ENCODE peak calls at places on chromosome X, in four cellular contexts. D is IMR-90, V is K562, G is GM12878. C is an unnamed sample.

GRCh38 chrX:973010-973409 is 239.4 kb downstream of the CRLF2 start:
- DNase-seq in D (no peak), V (no peak), G (no peak), C (no peak)

GRCh38 chrX:9708923-9709553 is 56.6 kb downstream of the GPR143 start:
- DNase-seq in D (peak; percentile 55), V (peak; percentile 68), G (peak; percentile 42), C (peak; percentile 64)

GRCh38 chrX:71111851-71112468 is 583 bp upstream of the IL2RG start:
- DNase-seq in D (no peak), V (no peak), G (no peak), C (no peak)

GRCh38 chrX:41276661-41277506 is 57.1 kb upstream of the DDX3X start:
- DNase-seq in D (no peak), V (no peak), G (no peak), C (no peak)

GRCh38 chrX:129996120-129996519 is 13.7 kb downstream of the BCORL1 start:
- DNase-seq in D (peak; percentile 16), V (peak; percentile 32), G (no peak), C (no peak)

GRCh38 chrX:42384956-42385355 is 393.0 kb downstream of the PPP1R2C start:
- DNase-seq in D (no peak), V (no peak), G (no peak), C (no peak)

GRCh38 chrX:102846544-102847236 is 90.4 kb upstream of the RAB40AL start:
- DNase-seq in D (peak; percentile 73), V (no peak), G (no peak), C (no peak)

GRCh38 chrX:133838761-133839676 is 146.4 kb downstream of the GPC3 start:
- DNase-seq in D (peak; percentile 28), V (peak; percentile 42), G (no peak), C (peak; percentile 15)

GRCh38 chrX:17944833-17945497 is 83.9 kb upstream of the RAI2 start:
- DNase-seq in D (no peak), V (peak; percentile 20), G (no peak), C (peak; percentile 7)

GRCh38 chrX:11349661-11350337 is 56.6 kb downstream of the AMELX start:
- DNase-seq in D (no peak), V (no peak), G (no peak), C (no peak)

GRCh38 chrX:40174594-40175415 is 77.0 kb upstream of the BCOR start:
- DNase-seq in D (no peak), V (no peak), G (no peak), C (no peak)

GRCh38 chrX:21490341-21490740 is 116.1 kb downstream of the CNKSR2 start:
- DNase-seq in D (no peak), V (no peak), G (no peak), C (no peak)

GRCh38 chrX:120749141-120749846 is 119.4 kb upstream of the C1GALT1C1 start:
- DNase-seq in D (no peak), V (no peak), G (no peak), C (no peak)

GRCh38 chrX:45445745-45446412 is 245.2 kb upstream of the DIPK2B start:
- DNase-seq in D (peak; percentile 76), V (no peak), G (no peak), C (no peak)

GRCh38 chrX:69466546-69466945 is 37.6 kb upstream of the NALF2 start:
- DNase-seq in D (no peak), V (no peak), G (no peak), C (no peak)

GRCh38 chrX:15686818-15687685 is 22.4 kb upstream of the CLTRN start:
- DNase-seq in D (peak; percentile 61), V (peak; percentile 29), G (peak; percentile 34), C (peak; percentile 46)

GRCh38 chrX:76657499-76657898 is 230.0 kb downstream of the MAGEE1 start:
- DNase-seq in D (no peak), V (no peak), G (no peak), C (no peak)

GRCh38 chrX:13764765-13765164 is 30.2 kb downstream of the OFD1 start:
- DNase-seq in D (no peak), V (no peak), G (no peak), C (peak; percentile 4)

GRCh38 chrX:15877380-15877779 is 22.8 kb upstream of the AP1S2 start:
- DNase-seq in D (peak; percentile 68), V (no peak), G (no peak), C (no peak)

GRCh38 chrX:129843209-129843458 is 552 bp downstream of the ZDHHC9 start:
- DNase-seq in D (no peak), V (peak; percentile 54), G (no peak), C (no peak)

GRCh38 chrX:1105671-1106419 is 106.6 kb downstream of the CRLF2 start:
- DNase-seq in D (no peak), V (no peak), G (no peak), C (no peak)

GRCh38 chrX:8191022-8191421 is 20.0 kb upstream of the VCX2 start:
- DNase-seq in D (no peak), V (no peak), G (no peak), C (no peak)

GRCh38 chrX:99572711-99573110 is 837.4 kb downstream of the PCDH19 start:
- DNase-seq in D (no peak), V (no peak), G (no peak), C (no peak)

GRCh38 chrX:96924581-96924980 is 40.9 kb downstream of the RPA4 start:
- DNase-seq in D (no peak), V (no peak), G (no peak), C (no peak)

GRCh38 chrX:129961180-129962083 is 21.0 kb upstream of the BCORL1 start:
- DNase-seq in D (no peak), V (peak; percentile 89), G (peak; percentile 17), C (peak; percentile 52)

DNA sequence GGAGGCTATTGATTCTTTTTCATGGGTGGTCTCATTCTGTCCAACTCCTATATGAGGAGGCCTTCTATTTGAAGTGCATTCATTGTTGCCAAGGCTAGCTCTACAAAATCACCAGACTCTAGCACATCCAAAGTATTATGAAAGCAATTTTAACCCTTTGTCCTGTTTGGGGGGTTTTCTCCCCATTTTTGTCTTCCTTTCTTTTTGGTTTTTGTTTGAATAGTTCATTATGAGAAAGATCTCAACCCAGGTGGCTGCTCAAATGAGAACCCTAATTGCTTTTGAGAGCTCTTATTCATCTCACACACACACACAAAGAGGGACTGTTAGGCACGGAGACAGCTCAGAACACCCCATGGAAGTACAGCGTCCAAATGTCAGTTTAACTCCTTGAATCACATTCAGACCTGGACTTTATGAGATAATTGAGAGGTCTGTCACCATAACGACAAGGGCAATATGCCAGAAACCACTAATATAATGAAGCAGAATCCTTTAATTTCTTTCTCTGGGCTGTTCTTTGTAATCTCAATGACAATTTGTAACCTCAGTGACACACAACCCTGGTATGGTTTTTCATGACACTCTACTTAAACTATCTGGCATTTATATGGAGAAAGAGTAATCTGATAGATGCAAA is 79.3 kb downstream of the NLGN4X start:
- DNase-seq in D (no peak), V (no peak), G (no peak), C (no peak)
- TF ChIP-seq ELK1 in D (no peak), V (no peak), G (no peak), C (no peak)

DNA sequence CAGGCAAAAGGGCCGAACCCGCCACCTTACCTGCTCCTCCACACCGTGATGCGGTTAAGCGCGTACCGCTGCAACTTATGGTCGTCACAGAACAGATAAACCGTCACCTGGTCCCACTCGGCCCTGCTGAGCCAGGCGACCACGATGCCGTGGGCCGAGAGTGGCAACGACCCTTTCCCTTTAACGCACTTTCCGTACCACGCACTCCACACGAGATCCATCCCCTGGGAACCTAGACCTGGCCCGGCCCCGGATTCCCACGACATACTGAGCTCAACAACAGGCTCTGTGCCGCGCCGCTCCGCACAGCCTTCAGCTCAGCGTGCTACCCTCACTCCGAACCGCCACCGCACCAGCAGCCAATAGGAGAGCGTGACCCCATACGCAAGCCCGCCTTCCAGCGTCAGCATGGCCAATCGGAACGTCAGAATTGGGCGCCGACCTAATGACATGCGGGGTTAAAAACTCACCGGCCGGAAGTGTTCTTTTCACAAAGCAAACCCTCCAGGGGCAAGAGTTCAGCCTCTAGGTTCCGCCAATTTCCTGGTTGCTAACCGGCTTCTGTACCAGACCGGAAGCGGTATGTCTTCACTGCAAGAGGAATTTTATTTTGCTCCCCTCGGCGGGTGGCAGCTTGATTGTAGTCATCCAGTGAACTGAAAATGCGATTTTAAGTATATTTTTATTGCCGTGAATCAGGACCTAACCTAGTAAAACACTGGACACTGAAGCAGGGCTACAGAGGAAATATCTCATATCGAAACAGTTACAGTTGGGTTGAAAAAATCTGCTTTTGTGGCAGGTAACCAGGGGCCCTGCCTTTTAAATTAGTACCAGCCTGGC is at the start of gene LAS1L:
- DNase-seq in D (peak; percentile 92), V (peak; percentile 98), G (peak; percentile 91), C (peak; percentile 96)
- TF ChIP-seq POLR2A in D (peak; percentile 53), V (peak; percentile 90), G (peak; percentile 94), C (peak; percentile 57)

GRCh38 chrX:43551590-43551989 is 104.5 kb upstream of the MAOA start:
- DNase-seq in D (no peak), V (no peak), G (no peak), C (no peak)
- TF ChIP-seq ELK1 in D (no peak), V (no peak), G (no peak), C (no peak)

GRCh38 chrX:132488819-132489255 is at the start of gene MBNL3:
- DNase-seq in D (peak; percentile 5), V (no peak), G (no peak), C (no peak)

GRCh38 chrX:132489256-132490085 is 633 bp upstream of the MBNL3 start:
- DNase-seq in D (peak; percentile 2), V (no peak), G (no peak), C (no peak)

GRCh38 chrX:132490086-132490419 is 1.2 kb upstream of the MBNL3 start:
- DNase-seq in D (no peak), V (no peak), G (no peak), C (no peak)

GRCh38 chrX:132493095-132493494 is 4.3 kb upstream of the MBNL3 start:
- DNase-seq in D (no peak), V (no peak), G (no peak), C (no peak)

DNA sequence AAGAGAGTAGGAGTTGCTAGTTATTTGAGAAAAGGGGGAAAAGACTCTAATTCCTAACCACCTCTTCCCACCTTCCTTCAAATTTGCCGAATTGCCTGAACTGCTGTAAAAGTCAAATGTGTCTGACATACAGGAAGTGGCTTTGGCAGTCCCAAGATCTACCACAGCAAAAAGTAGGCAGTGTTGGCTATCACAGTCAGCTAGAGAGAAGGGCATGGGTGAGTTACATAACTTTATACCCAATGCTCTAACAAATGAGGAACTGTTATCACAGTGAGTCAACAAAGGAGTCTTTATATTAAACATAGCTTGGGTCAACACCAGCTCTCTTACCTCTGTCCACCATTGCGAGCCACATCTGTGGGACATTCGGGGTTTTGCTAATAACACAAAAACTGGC is 2.4 kb upstream of the MBNL3 start:
- DNase-seq in D (no peak), V (no peak), G (no peak), C (peak; percentile 6)
- TF ChIP-seq POLR2A in D (no peak), V (no peak), G (no peak), C (no peak)

DNA sequence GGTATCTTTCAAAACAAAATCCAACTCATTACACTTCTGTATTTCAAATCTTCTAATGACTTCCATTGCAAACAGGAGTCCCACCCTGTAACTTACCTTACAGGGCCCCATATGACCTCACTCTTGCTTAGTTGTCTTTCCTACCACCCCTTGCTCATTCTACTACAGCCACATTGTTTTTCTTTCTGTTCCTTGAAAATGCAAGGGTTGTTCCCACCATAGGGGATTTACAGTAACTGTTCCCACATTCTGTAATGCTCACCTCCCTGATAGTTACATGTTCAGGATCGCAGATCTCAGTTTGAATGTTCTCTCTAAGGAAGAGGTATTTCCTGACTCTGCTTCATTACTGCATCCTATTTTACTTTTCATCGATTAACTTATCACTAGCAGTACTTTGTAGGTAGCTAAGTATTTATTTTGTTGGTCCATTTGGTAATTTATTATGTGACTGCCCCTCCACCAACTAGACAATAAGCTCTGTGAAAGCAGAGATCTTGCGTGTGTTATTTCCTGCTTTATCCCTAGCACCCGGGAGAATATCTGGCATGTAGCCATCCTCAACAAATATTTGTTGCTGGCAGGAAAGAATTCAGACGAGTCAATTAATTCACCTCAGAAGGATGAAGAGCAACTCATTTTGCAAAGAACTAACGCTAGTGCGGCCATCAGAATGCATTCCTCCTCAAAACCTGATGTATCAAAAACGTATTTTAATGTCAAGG is 21.4 kb downstream of the MAOB start:
- DNase-seq in D (peak; percentile 1), V (no peak), G (no peak), C (peak; percentile 60)
- TF ChIP-seq ELK1 in D (no peak), V (no peak), G (no peak), C (no peak)